ENCODE peak calls at places on chromosomes 11 and 22, in five cellular contexts. M is lung, H is A549, W is GM23248, T is left kidney. R is an unnamed sample.
A peak's percentile ranks its signal among the peaks of the same experiment; 100 is the strongest.

GRCh38 chr11:27718346-27718852 is 18.1 kb upstream of the BDNF start:
- DNase-seq in M (no peak), H (peak; percentile 76), W (peak; percentile 92), T (peak; percentile 82), R (peak; percentile 99)

GRCh38 chr22:28505416-28506156 is 174.1 kb downstream of the TTC28 start:
- DNase-seq in M (no peak), H (no peak), W (no peak), T (peak; percentile 88), R (no peak)

GRCh38 chr22:19968450-19968891 is 26.9 kb upstream of the TXNRD2 start:
- DNase-seq in M (no peak), H (no peak), W (no peak), T (no peak), R (no peak)

GRCh38 chr11:123085497-123085896 is 23.6 kb upstream of the HSPA8 start:
- DNase-seq in M (no peak), H (no peak), W (no peak), T (no peak), R (no peak)

GRCh38 chr11:74672956-74673895 is 58.0 kb downstream of the CHRDL2 start:
- DNase-seq in M (peak; percentile 46), H (peak; percentile 86), W (peak; percentile 97), T (peak; percentile 45), R (peak; percentile 98)

GRCh38 chr11:19808076-19808911 is 95.7 kb downstream of the NAV2 start:
- DNase-seq in M (no peak), H (no peak), W (peak; percentile 21), T (no peak), R (no peak)

GRCh38 chr11:65426839-65427690 is 4.5 kb downstream of the NEAT1 start:
- DNase-seq in M (peak; percentile 36), H (no peak), W (peak; percentile 91), T (no peak), R (peak; percentile 85)

GRCh38 chr11:122703541-122704272 is 48.2 kb downstream of the UBASH3B start:
- DNase-seq in M (no peak), H (no peak), W (no peak), T (no peak), R (no peak)

GRCh38 chr11:62030071-62030684 is 62.7 kb upstream of the FTH1 start:
- DNase-seq in M (no peak), H (no peak), W (no peak), T (no peak), R (no peak)

GRCh38 chr11:24142062-24142461 is 354.8 kb upstream of the LUZP2 start:
- DNase-seq in M (no peak), H (no peak), W (no peak), T (no peak), R (no peak)

GRCh38 chr11:68267881-68268240 is 3.9 kb downstream of the C11orf24 start:
- DNase-seq in M (no peak), H (no peak), W (no peak), T (no peak), R (no peak)

GRCh38 chr22:20852076-20852475 is 6.5 kb downstream of the PI4KA start:
- DNase-seq in M (no peak), H (no peak), W (no peak), T (no peak), R (no peak)

GRCh38 chr11:9922806-9923205 is 258.9 kb downstream of the SWAP70 start:
- DNase-seq in M (no peak), H (no peak), W (no peak), T (peak; percentile 67), R (peak; percentile 23)

GRCh38 chr22:44210721-44211120 is 30.0 kb downstream of the PARVG start:
- DNase-seq in M (no peak), H (no peak), W (peak; percentile 61), T (no peak), R (peak; percentile 88)

GRCh38 chr11:59756845-59757244 is 1.7 kb downstream of the STX3 start:
- DNase-seq in M (peak; percentile 43), H (peak; percentile 36), W (peak; percentile 62), T (no peak), R (no peak)

GRCh38 chr11:64373598-64373974 is 14.6 kb downstream of the RPS6KA4 start:
- DNase-seq in M (no peak), H (no peak), W (no peak), T (no peak), R (no peak)

R was measured in AG10803.